ENCODE peak calls at places on chromosome 2, in five cellular contexts. C is heart left ventricle, H is GM12878, W is HepG2, R is HCT116. F is an unnamed sample.

GRCh38 chr2:144679942-144680341 is 160.0 kb upstream of the ZEB2 start:
- DNase-seq in C (no peak), H (no peak), W (no peak), R (no peak), F (no peak)

GRCh38 chr2:156472686-156473085 is 36.5 kb downstream of the GPD2 start:
- DNase-seq in C (no peak), H (no peak), W (no peak), R (no peak), F (no peak)

GRCh38 chr2:163210430-163210918 is 371.9 kb upstream of the KCNH7 start:
- DNase-seq in C (no peak), H (no peak), W (no peak), R (no peak), F (peak)

GRCh38 chr2:158663796-158664195 is 131.3 kb upstream of the DAPL1 start:
- DNase-seq in C (no peak), H (no peak), W (no peak), R (no peak), F (no peak)

GRCh38 chr2:70977605-70978205 is 725 bp upstream of the ANKRD53 start:
- DNase-seq in C (peak), H (no peak), W (peak), R (no peak), F (no peak)

GRCh38 chr2:19648583-19648982 is 253.2 kb downstream of the TTC32 start:
- DNase-seq in C (no peak), H (no peak), W (no peak), R (no peak), F (peak)

GRCh38 chr2:203886579-203887230 is 19.1 kb downstream of the CTLA4 start:
- DNase-seq in C (no peak), H (no peak), W (no peak), R (no peak), F (no peak)

GRCh38 chr2:84888401-84889276 is 7.8 kb upstream of the TRABD2A start:
- DNase-seq in C (no peak), H (peak), W (no peak), R (no peak), F (no peak)

GRCh38 chr2:231706731-231707624 is 1.3 kb upstream of the PTMA start:
- DNase-seq in C (peak), H (peak), W (peak), R (peak), F (peak)

GRCh38 chr2:112182581-112183034 is 44.4 kb downstream of the FBLN7 start:
- DNase-seq in C (no peak), H (no peak), W (no peak), R (no peak), F (no peak)

DNA sequence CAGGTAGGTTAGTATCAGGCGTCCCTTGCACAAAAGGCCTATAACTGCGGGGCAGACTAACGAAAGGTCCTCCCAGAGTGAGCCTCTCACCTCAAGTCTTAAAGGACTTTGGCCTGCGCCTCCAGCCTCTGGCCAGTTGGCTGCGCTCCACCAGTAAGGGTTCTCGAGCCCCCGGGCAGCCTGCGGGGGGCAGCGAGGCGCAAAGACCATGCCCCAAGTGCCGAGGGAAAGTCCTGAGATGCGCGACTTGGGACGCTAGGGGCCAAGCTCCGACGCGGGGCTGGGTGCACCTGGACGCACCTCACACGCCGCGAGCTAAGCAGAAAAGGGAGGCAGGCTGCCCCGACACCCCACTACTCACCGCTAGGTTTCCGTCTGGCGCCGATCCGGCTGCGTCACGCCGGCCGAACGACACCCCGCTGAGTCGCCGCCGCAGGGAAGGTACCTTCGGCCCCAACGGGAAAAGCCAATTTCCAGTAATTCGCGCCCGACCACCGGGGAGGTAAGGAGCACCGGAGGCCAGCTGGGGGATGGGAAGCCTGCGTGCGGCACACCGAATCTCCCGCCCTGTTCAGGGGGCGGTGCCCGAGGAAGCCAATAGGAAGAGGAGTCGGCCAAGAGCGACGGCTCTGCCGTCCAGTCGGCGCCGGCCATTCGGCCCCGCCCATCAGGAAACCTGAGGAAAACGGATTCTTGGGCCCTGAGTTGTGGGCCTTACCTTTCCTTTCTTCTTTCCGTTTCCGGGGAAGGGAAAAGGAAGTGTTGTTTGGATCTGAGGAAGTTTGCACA is at the start of gene ORC2:
- DNase-seq in C (peak), H (peak), W (peak), R (peak), F (peak)
- TF ChIP-seq POLR2A in C (no peak), H (peak), W (peak), R (peak), F (no peak)

DNA sequence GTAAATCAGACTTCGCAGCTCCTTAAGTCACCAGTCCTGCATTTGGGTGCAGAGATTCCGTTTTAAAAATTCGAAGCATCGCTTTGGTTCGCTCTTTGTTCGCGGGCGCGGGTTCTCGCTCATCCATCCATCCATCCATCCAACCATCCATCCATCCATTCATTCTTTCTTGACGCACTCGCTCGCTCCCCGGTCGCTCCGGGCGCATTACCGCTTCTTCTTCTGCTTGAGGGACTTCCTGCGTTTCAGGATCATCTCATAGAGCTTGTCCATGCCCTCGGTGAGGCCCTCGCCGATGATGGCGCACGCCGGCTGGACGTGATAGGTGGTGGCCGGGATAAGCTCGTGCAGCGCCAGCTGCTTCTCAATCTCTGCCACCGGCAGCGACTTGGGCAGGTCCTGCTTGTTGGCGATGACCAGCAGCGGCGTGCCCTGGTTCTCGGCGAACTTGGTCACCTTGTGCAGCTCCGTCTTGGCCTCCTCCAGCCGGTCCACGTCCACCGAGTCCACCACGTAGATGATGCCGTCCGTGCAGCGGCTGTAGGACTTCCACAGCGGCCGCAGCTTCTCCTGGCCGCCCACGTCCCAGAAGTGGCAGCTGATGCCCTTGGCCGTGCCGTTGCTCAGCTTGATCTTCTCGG is 960 bp downstream of the ARL4C start:
- DNase-seq in C (peak), H (no peak), W (no peak), R (no peak), F (no peak)
- TF ChIP-seq POLR2A in C (no peak), H (no peak), W (no peak), R (no peak), F (no peak)

DNA sequence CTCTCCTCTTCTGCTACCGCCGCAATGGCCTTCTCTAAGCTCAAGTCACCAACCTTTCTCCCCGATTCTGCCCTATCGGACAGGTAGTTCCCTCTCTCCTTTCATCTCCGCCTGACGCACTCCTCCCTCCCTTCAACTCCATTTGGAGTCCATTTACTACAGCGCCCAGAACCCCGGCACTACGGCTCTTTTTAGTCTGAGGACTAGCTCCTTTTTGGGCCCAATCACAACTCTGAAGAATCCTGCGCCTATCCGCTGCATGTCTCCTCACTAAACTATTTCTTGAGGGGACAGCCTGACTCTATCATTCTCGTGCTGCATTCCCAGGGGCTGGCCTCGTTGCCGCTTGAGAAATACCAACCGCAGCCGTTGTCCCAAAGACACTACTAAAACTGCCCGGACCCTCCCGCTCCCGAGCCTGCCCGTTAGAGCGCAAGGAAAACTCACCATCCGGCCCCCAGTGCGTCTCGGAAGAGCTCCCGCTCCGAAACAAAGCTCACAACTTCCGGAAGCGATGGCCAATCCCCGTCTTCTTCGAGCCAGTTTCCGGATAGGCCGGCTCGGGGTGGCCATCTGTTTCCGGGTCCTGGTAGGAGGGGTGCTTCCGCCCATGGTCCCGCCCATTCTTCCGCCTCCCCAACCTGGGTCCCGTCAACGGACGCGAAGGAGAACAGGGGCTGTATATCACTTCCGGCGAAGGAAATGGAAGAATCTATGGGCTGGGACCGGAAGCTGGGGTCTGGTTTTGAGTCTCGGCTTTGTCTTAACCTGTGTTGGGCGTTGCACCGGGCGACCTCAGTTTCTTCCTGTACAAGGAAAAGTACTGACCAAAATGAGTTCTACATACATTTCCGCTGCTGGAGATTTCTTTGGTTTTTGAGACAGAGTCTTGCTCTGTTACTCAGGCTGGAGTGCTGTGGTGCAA is at the start of gene TPRKB:
- DNase-seq in C (peak), H (peak), W (peak), R (peak), F (peak)
- TF ChIP-seq POLR2A in C (no peak), H (peak), W (peak), R (no peak), F (peak)

GRCh38 chr2:102063948-102064678 is 72.4 kb downstream of the IL1R2 start:
- DNase-seq in C (peak), H (no peak), W (peak), R (peak), F (peak)
- TF ChIP-seq POLR2A in C (no peak), H (no peak), W (no peak), R (no peak), F (peak)

GRCh38 chr2:197705143-197705911 is at the start of gene MARS2:
- DNase-seq in C (peak), H (peak), W (peak), R (peak), F (peak)
- TF ChIP-seq POLR2A in C (no peak), H (peak), W (peak), R (no peak), F (peak)

GRCh38 chr2:191020221-191020741 is 6.3 kb upstream of the STAT1 start:
- DNase-seq in C (peak), H (peak), W (peak), R (peak), F (peak)
- TF ChIP-seq POLR2A in C (no peak), H (peak), W (peak), R (peak), F (peak)

GRCh38 chr2:226440119-226440917 is 359.3 kb downstream of the IRS1 start:
- DNase-seq in C (no peak), H (no peak), W (peak), R (no peak), F (no peak)

GRCh38 chr2:226435146-226435545 is 364.5 kb downstream of the IRS1 start:
- DNase-seq in C (no peak), H (no peak), W (no peak), R (no peak), F (no peak)

GRCh38 chr2:226434702-226435101 is 364.9 kb downstream of the IRS1 start:
- DNase-seq in C (no peak), H (no peak), W (no peak), R (no peak), F (no peak)

GRCh38 chr2:226443112-226443511 is 356.5 kb downstream of the IRS1 start:
- DNase-seq in C (no peak), H (no peak), W (peak), R (no peak), F (no peak)

DNA sequence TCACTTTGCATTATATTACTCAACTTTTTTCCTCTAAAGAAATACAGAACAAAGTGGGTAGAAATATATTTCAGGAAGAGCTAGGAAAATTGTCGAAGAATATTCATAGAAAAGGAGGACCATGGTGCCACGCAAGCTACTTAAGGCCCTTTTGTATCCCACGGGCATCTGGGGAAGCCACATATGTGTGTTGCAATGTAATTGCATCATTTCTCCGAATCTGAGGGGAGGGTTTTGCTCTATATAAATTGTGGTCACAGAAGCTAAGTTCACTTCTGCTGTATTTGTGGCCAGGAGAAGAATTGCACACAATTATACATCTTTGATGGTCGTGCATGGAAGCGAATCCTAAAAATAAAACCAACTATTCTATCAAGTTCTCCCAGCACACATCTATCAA is 360.3 kb downstream of the IRS1 start:
- DNase-seq in C (no peak), H (no peak), W (no peak), R (no peak), F (no peak)
- TF ChIP-seq POLR2A in C (no peak), H (no peak), W (no peak), R (no peak), F (no peak)